ENCODE peak calls at places on chromosomes 6 and 20, in six cellular contexts. K, W, O, G, V and H are unnamed samples.

GRCh38 chr20:62141397-62142251 is 1.6 kb downstream of the PSMA7 start:
- DNase-seq in K (peak; percentile 76), W (peak; percentile 38), O (peak; percentile 58), G (no peak), V (no peak), H (no peak)

GRCh38 chr6:13248053-13248452 is 80.3 kb downstream of the TBC1D7 start:
- DNase-seq in K (peak; percentile 58), W (peak; percentile 61), O (peak; percentile 50), G (no peak), V (no peak), H (no peak)

GRCh38 chr6:142945446-142946180 is 637 bp upstream of the HIVEP2 start:
- DNase-seq in K (no peak), W (no peak), O (peak; percentile 85), G (no peak), V (peak; percentile 51), H (no peak)

GRCh38 chr6:145735356-145736165 is at the start of gene EPM2A:
- DNase-seq in K (peak; percentile 92), W (peak; percentile 78), O (peak; percentile 89), G (peak; percentile 25), V (peak; percentile 62), H (peak; percentile 82)

GRCh38 chr6:33374359-33374910 is 17.2 kb upstream of the KIFC1 start:
- DNase-seq in K (no peak), W (no peak), O (no peak), G (no peak), V (no peak), H (no peak)

GRCh38 chr6:31356946-31357466 is at the start of gene HLA-B:
- DNase-seq in K (peak; percentile 98), W (peak; percentile 87), O (peak; percentile 73), G (no peak), V (peak; percentile 81), H (peak; percentile 64)

GRCh38 chr20:327041-327945 is 1.9 kb downstream of the SOX12 start:
- DNase-seq in K (peak; percentile 94), W (peak; percentile 92), O (peak; percentile 97), G (peak; percentile 94), V (peak; percentile 98), H (peak; percentile 65)

GRCh38 chr20:35190556-35190955 is 18.7 kb downstream of the PROCR start:
- DNase-seq in K (no peak), W (no peak), O (no peak), G (no peak), V (no peak), H (no peak)

GRCh38 chr6:140051521-140052455 is 677.3 kb upstream of the CITED2 start:
- DNase-seq in K (peak; percentile 98), W (peak; percentile 98), O (no peak), G (no peak), V (no peak), H (peak; percentile 94)

GRCh38 chr6:1840491-1841121 is 230.9 kb downstream of the FOXC1 start:
- DNase-seq in K (no peak), W (no peak), O (no peak), G (no peak), V (no peak), H (peak; percentile 62)

GRCh38 chr6:117076076-117076475 is 189.3 kb upstream of the VGLL2 start:
- DNase-seq in K (no peak), W (no peak), O (peak; percentile 66), G (no peak), V (no peak), H (peak; percentile 37)

GRCh38 chr20:4512891-4513550 is 208.7 kb upstream of the PRND start:
- DNase-seq in K (peak; percentile 82), W (peak; percentile 95), O (peak; percentile 58), G (no peak), V (no peak), H (no peak)

DNA sequence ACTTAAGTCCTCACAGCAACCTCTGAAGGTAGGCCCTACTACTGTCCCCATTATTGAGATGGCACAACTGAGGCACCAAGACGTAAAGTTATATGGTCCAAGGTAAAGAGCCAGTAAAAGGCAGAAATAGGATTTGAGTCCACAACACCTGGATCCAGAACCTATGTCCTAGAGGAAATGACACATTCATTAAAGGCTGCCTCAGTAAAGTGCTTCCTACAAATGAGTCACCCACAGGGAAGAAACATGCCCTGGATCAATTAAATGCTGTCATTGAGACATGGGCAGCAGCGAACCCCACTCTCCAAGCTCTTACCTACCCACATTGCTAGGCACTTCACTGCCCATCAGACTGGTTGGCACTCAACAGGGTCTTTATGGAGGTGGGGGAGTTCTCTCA is 600.9 kb downstream of the PTPRT start:
- DNase-seq in K (no peak), W (no peak), O (no peak), G (no peak), V (no peak), H (no peak)
- H3K4me3 ChIP-seq in K (no peak overlapping the region), W (no peak overlapping the region), O (no peak overlapping the region), G (no peak overlapping the region), V (no peak overlapping the region), H (no peak overlapping the region)

DNA sequence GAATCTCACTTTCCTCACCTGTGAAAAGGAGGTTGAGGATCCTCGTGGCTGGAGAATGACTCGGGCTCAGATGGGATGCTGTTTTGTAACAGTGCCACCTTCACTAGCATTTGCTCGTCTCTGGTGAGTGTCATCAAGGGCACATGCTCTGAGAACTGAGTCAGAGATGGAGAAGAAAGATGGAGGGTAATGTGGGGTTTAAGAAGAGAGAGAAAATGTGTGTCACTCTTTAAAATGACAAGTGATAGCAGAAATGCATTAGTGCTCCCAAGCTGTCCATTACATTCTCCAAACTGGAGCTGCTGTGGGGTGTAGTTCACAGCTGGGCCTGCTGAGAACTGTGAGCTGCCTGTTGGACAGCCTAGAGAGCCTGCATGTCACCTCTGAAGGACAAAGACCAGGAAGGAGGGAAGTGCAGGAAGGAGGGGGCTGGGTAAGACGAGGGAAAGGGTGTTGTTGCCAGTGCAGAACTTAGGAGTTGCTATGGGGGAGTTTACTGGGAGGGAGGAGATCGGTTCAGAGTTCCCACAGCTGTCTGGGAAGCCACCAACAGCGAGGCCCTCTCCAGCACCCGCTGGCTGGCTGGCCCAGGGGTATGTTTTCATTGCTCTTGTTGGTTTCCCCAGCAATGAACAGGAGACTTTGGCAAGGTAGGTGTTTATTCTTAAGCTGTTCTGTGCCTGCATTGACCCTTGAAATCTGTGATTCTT is 19.8 kb downstream of the GMPR start:
- DNase-seq in K (no peak), W (peak; percentile 17), O (peak; percentile 88), G (no peak), V (no peak), H (peak; percentile 69)
- H3K79me1 ChIP-seq in K (no peaks in the 10 kb centered on the region), W (no peaks in the 10 kb centered on the region), O (no peaks in the 10 kb centered on the region), G (no peaks in the 10 kb centered on the region), V (no peaks in the 10 kb centered on the region), H (peaks cover 3% of the 10 kb centered on the region)

GRCh38 chr20:17534077-17534476 is 2.9 kb upstream of the BFSP1 start:
- DNase-seq in K (no peak), W (no peak), O (no peak), G (no peak), V (no peak), H (no peak)
- H3K4me3 ChIP-seq in K (no peak overlapping the region), W (no peak overlapping the region), O (no peak overlapping the region), G (no peak overlapping the region), V (no peak overlapping the region), H (no peak overlapping the region)

DNA sequence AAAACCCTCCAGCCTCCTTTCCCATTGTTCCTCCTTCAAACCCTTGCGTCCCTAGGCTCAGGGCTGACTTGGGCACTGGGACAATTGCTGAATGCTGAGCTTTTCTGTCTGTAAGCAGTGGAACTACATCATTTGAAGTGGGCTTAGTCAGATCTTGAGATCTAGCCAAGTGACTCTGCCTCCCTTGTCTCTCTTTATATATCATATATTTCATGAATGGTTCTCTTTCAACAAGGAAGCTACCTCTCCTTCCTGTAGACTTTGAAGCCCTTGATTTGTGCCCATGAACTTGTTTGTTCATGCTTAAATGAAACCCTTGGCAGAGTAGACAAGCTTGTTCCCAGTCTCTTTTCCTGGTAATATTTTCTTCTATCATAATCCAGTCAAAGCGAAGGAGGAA is 60.0 kb upstream of the KIF13A start:
- DNase-seq in K (peak; percentile 37), W (peak; percentile 84), O (no peak), G (no peak), V (no peak), H (no peak)
- H3K79me1 ChIP-seq in K (no peaks in the 10 kb centered on the region), W (no peaks in the 10 kb centered on the region), O (no peaks in the 10 kb centered on the region), G (no peaks in the 10 kb centered on the region), V (no peaks in the 10 kb centered on the region), H (peaks cover 9% of the 10 kb centered on the region)

DNA sequence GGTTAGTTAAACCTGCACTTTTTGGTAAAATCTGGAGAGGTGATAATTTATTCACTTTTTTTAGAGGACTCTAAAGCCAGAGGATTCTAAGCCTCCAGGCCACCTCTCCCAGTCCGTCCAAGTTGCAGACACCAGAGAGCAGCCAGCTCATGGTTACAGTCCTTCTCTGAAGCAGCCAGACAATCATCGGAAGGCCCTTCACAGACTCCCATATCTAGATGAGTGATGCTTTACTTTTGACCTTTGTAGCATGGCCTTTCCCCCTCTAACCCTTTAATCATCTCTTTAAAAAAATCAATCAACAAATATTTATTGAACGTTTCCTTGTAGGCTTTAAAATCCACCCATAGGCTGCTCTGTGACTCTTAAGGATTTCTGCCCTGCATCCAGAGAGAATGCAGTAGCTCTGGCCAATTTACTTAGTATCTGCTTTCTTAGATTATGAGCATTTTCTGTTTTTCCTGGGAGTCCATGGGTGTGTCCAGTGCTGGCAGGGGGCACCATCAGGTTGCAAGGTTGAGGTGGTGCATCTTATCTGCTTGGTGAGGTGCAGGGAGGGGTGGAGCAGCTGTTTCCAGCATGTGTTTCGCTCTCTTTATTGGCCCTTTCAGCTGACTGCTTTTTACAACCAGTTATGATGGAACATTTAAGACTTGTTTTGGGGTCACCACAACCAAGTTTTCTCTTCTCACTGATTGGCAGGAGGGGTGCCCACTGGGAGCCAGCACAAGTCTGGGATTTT is 58.6 kb downstream of the JARID2 start:
- DNase-seq in K (no peak), W (no peak), O (no peak), G (no peak), V (no peak), H (no peak)
- H3K4me3 ChIP-seq in K (no peak overlapping the region), W (no peak overlapping the region), O (no peak overlapping the region), G (no peak overlapping the region), V (no peak overlapping the region), H (no peak overlapping the region)